ENCODE peak calls at places on chromosomes 11 and 22, in five cellular contexts. D is foreskin keratinocyte, N is astrocyte, I is HuH-7, O is HTR-8/SVneo. Z is an unnamed sample.

GRCh38 chr11:44999068-44999467 is 48.4 kb upstream of the TP53I11 start:
- DNase-seq in D (no peak), N (no peak), O (no peak), I (no peak), Z (no peak)

GRCh38 chr11:1152316-1153104 is 5.2 kb upstream of the MUC5AC start:
- DNase-seq in I (peak), N (peak), D (no peak), O (peak), Z (peak)

GRCh38 chr22:45125198-45125597 is 38.5 kb upstream of the NUP50 start:
- DNase-seq in I (no peak), O (no peak), N (peak), D (no peak), Z (no peak)

GRCh38 chr11:17596310-17596669 is 49.2 kb downstream of the OTOG start:
- DNase-seq in D (no peak), O (no peak), I (no peak), N (no peak), Z (no peak)

GRCh38 chr11:57432714-57433163 is 5.8 kb upstream of the SLC43A3 start:
- DNase-seq in I (no peak), D (peak), O (no peak), N (peak), Z (no peak)

GRCh38 chr22:25700996-25701815 is 40.8 kb upstream of the MYO18B start:
- DNase-seq in O (no peak), D (no peak), I (no peak), N (peak), Z (peak)

GRCh38 chr11:117830674-117831351 is 6.3 kb upstream of the FXYD2 start:
- DNase-seq in I (no peak), N (no peak), D (no peak), O (no peak), Z (no peak)

GRCh38 chr11:36493332-36493731 is 16.7 kb downstream of the TRAF6 start:
- DNase-seq in D (no peak), O (no peak), I (no peak), N (no peak), Z (no peak)

GRCh38 chr11:117064275-117064674 is 34.0 kb downstream of the SIK3 start:
- DNase-seq in D (peak), I (no peak), N (peak), O (no peak), Z (no peak)

GRCh38 chr11:17161515-17161914 is 46.3 kb downstream of the PIK3C2A start:
- DNase-seq in D (no peak), I (no peak), N (no peak), O (no peak), Z (no peak)

GRCh38 chr22:40679964-40680818 is 907 bp downstream of the MCHR1 start:
- DNase-seq in D (peak), I (no peak), O (no peak), N (no peak), Z (no peak)

GRCh38 chr11:24932110-24933000 is 435.5 kb downstream of the LUZP2 start:
- DNase-seq in O (no peak), N (no peak), I (no peak), D (peak), Z (no peak)